ENCODE peak calls at places on chromosomes 3 and 15, in six cellular contexts. One of them, this sample, is unnamed.

GRCh38 chr3:140219923-140220452 is 285.0 kb downstream of the CLSTN2 start:
- DNase-seq in right cardiac atrium: no peak
- DNase-seq in lung: no peak
- DNase-seq in neuronal stem cell: no peak
- DNase-seq in esophagus muscularis mucosa: no peak
- DNase-seq in ovary: no peak
- DNase-seq in this sample: no peak

GRCh38 chr3:48406443-48407431 is 23.1 kb downstream of the PLXNB1 start:
- DNase-seq in ovary: no peak
- DNase-seq in esophagus muscularis mucosa: no peak
- DNase-seq in lung: no peak
- DNase-seq in neuronal stem cell: no peak
- DNase-seq in right cardiac atrium: no peak
- DNase-seq in this sample: no peak

GRCh38 chr15:76335851-76336253 is 721 bp upstream of the ISL2 start:
- DNase-seq in ovary: no peak
- DNase-seq in esophagus muscularis mucosa: no peak
- DNase-seq in neuronal stem cell: no peak
- DNase-seq in right cardiac atrium: no peak
- DNase-seq in lung: no peak
- DNase-seq in this sample: peak; percentile 68

GRCh38 chr15:27336676-27337075 is 365.7 kb downstream of the GABRG3 start:
- DNase-seq in lung: no peak
- DNase-seq in esophagus muscularis mucosa: no peak
- DNase-seq in right cardiac atrium: no peak
- DNase-seq in ovary: no peak
- DNase-seq in neuronal stem cell: no peak
- DNase-seq in this sample: no peak

GRCh38 chr3:196189608-196190347 is 21.4 kb downstream of the ZDHHC19 start:
- DNase-seq in ovary: peak; percentile 61
- DNase-seq in right cardiac atrium: no peak
- DNase-seq in lung: no peak
- DNase-seq in esophagus muscularis mucosa: no peak
- DNase-seq in neuronal stem cell: no peak
- DNase-seq in this sample: no peak

GRCh38 chr15:78051622-78052405 is 25.7 kb downstream of the TBC1D2B start:
- DNase-seq in lung: no peak
- DNase-seq in right cardiac atrium: peak; percentile 63
- DNase-seq in neuronal stem cell: no peak
- DNase-seq in ovary: no peak
- DNase-seq in esophagus muscularis mucosa: no peak
- DNase-seq in this sample: no peak

GRCh38 chr3:152664766-152665165 is 170.2 kb upstream of the P2RY1 start:
- DNase-seq in right cardiac atrium: no peak
- DNase-seq in neuronal stem cell: no peak
- DNase-seq in esophagus muscularis mucosa: no peak
- DNase-seq in ovary: no peak
- DNase-seq in lung: no peak
- DNase-seq in this sample: no peak

GRCh38 chr3:196287066-196287404 is 491 bp downstream of the PCYT1A start:
- DNase-seq in lung: peak; percentile 30
- DNase-seq in right cardiac atrium: peak; percentile 68
- DNase-seq in ovary: peak; percentile 51
- DNase-seq in neuronal stem cell: no peak
- DNase-seq in esophagus muscularis mucosa: no peak
- DNase-seq in this sample: no peak

GRCh38 chr15:73540161-73540560 is 93.0 kb downstream of the NPTN start:
- DNase-seq in lung: no peak
- DNase-seq in neuronal stem cell: no peak
- DNase-seq in esophagus muscularis mucosa: no peak
- DNase-seq in right cardiac atrium: no peak
- DNase-seq in ovary: no peak
- DNase-seq in this sample: no peak

GRCh38 chr3:181176610-181177009 is 187.1 kb upstream of the DNAJC19 start:
- DNase-seq in right cardiac atrium: peak; percentile 85
- DNase-seq in esophagus muscularis mucosa: no peak
- DNase-seq in lung: peak; percentile 63
- DNase-seq in neuronal stem cell: peak; percentile 26
- DNase-seq in ovary: peak; percentile 56
- DNase-seq in this sample: peak; percentile 59

GRCh38 chr15:101615986-101616848 is 36.0 kb downstream of the TM2D3 start:
- DNase-seq in lung: peak; percentile 47
- DNase-seq in ovary: peak; percentile 88
- DNase-seq in neuronal stem cell: peak; percentile 67
- DNase-seq in right cardiac atrium: peak; percentile 93
- DNase-seq in esophagus muscularis mucosa: no peak
- DNase-seq in this sample: peak; percentile 51

GRCh38 chr15:56495050-56495449 is 30.1 kb upstream of the MNS1 start:
- DNase-seq in neuronal stem cell: no peak
- DNase-seq in esophagus muscularis mucosa: no peak
- DNase-seq in ovary: no peak
- DNase-seq in lung: no peak
- DNase-seq in right cardiac atrium: no peak
- DNase-seq in this sample: no peak

GRCh38 chr3:117997201-117998049 is 1037.2 kb downstream of the IGSF11 start:
- DNase-seq in esophagus muscularis mucosa: peak; percentile 93
- DNase-seq in right cardiac atrium: peak; percentile 89
- DNase-seq in neuronal stem cell: peak; percentile 87
- DNase-seq in lung: peak; percentile 69
- DNase-seq in ovary: peak; percentile 78
- DNase-seq in this sample: peak; percentile 75

GRCh38 chr15:41885841-41886240 is 8.0 kb downstream of the SPTBN5 start:
- DNase-seq in ovary: no peak
- DNase-seq in neuronal stem cell: no peak
- DNase-seq in lung: no peak
- DNase-seq in right cardiac atrium: no peak
- DNase-seq in esophagus muscularis mucosa: no peak
- DNase-seq in this sample: no peak

GRCh38 chr3:15858547-15859506 is 61.0 kb upstream of the ANKRD28 start:
- DNase-seq in lung: peak; percentile 67
- DNase-seq in neuronal stem cell: peak; percentile 30
- DNase-seq in esophagus muscularis mucosa: no peak
- DNase-seq in right cardiac atrium: peak; percentile 43
- DNase-seq in ovary: peak; percentile 74
- DNase-seq in this sample: peak; percentile 48

GRCh38 chr3:189967254-189967865 is 153.3 kb downstream of the P3H2 start:
- DNase-seq in esophagus muscularis mucosa: no peak
- DNase-seq in neuronal stem cell: peak; percentile 55
- DNase-seq in ovary: no peak
- DNase-seq in right cardiac atrium: no peak
- DNase-seq in lung: no peak
- DNase-seq in this sample: peak; percentile 52

GRCh38 chr3:174332413-174332812 is 526.7 kb upstream of the NAALADL2 start:
- DNase-seq in ovary: no peak
- DNase-seq in esophagus muscularis mucosa: no peak
- DNase-seq in right cardiac atrium: no peak
- DNase-seq in neuronal stem cell: no peak
- DNase-seq in lung: no peak
- DNase-seq in this sample: no peak

GRCh38 chr15:38598749-38599148 is 34.1 kb upstream of the RASGRP1 start:
- DNase-seq in lung: no peak
- DNase-seq in right cardiac atrium: no peak
- DNase-seq in ovary: no peak
- DNase-seq in neuronal stem cell: no peak
- DNase-seq in esophagus muscularis mucosa: no peak
- DNase-seq in this sample: no peak

GRCh38 chr3:127789051-127789450 is 33.3 kb downstream of the MGLL start:
- DNase-seq in ovary: no peak
- DNase-seq in lung: no peak
- DNase-seq in neuronal stem cell: no peak
- DNase-seq in right cardiac atrium: no peak
- DNase-seq in esophagus muscularis mucosa: no peak
- DNase-seq in this sample: no peak

DNA sequence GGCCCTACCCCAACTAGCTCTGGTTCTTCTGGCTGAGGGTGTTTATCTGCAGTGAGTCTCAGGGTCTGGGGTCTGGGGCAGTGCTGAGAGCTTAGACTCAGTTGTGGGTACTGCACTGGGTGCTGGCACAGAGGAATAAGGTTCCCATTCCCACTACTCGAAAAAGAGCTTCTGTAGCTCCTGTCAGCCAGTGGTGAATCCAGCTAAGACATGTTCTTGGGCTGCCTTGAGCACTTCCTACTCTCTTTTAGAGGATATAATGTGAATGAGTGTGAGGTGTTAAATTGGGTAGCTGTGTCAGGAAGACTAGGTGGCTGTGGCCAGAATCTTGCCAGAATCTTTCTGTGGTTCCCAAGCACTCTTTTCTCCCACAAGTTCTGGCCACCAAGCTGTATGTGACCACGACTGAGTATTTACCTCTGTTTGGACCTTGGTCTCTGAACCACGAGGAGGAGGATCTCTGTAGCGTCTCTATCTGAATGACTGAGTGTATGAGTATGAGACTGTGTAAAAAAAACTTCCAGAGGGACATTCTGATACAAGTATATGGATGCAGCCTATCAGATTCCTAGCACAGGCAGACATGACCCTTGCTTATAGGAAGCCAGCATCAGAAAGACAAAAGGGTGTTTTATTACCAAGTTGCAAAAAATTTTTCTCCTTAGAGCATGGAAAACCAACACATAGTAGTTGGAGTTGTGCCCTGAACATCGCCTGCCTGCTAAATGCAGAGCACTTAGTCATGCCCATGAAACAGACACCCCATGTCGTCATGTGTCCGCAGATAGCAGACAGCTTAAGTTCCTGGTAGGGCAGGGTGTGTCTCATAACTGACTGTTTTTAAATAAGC is 30.6 kb downstream of the DAG1 start:
- DNase-seq in neuronal stem cell: no peak
- DNase-seq in ovary: peak; percentile 46
- DNase-seq in right cardiac atrium: peak; percentile 79
- DNase-seq in esophagus muscularis mucosa: no peak
- DNase-seq in lung: peak; percentile 57
- DNase-seq in this sample: no peak
- H3K4me3 ChIP-seq in neuronal stem cell: no peak overlapping the region
- H3K4me3 ChIP-seq in ovary: no peak overlapping the region
- H3K4me3 ChIP-seq in right cardiac atrium: no peak overlapping the region
- H3K4me3 ChIP-seq in esophagus muscularis mucosa: no peak overlapping the region
- H3K4me3 ChIP-seq in lung: no peak overlapping the region
- H3K4me3 ChIP-seq in this sample: no peak overlapping the region

GRCh38 chr3:193915613-193916012 is 220.3 kb upstream of the HES1 start:
- DNase-seq in neuronal stem cell: no peak
- DNase-seq in ovary: no peak
- DNase-seq in esophagus muscularis mucosa: no peak
- DNase-seq in lung: no peak
- DNase-seq in right cardiac atrium: no peak
- DNase-seq in this sample: no peak

GRCh38 chr3:193915099-193915498 is 220.8 kb upstream of the HES1 start:
- DNase-seq in ovary: no peak
- DNase-seq in esophagus muscularis mucosa: no peak
- DNase-seq in lung: no peak
- DNase-seq in neuronal stem cell: no peak
- DNase-seq in right cardiac atrium: no peak
- DNase-seq in this sample: no peak

GRCh38 chr3:193917096-193917495 is 218.9 kb upstream of the HES1 start:
- DNase-seq in right cardiac atrium: no peak
- DNase-seq in ovary: no peak
- DNase-seq in esophagus muscularis mucosa: no peak
- DNase-seq in neuronal stem cell: no peak
- DNase-seq in lung: no peak
- DNase-seq in this sample: no peak

GRCh38 chr3:193912621-193913178 is 223.2 kb upstream of the HES1 start:
- DNase-seq in esophagus muscularis mucosa: no peak
- DNase-seq in right cardiac atrium: no peak
- DNase-seq in ovary: no peak
- DNase-seq in neuronal stem cell: no peak
- DNase-seq in lung: no peak
- DNase-seq in this sample: no peak

DNA sequence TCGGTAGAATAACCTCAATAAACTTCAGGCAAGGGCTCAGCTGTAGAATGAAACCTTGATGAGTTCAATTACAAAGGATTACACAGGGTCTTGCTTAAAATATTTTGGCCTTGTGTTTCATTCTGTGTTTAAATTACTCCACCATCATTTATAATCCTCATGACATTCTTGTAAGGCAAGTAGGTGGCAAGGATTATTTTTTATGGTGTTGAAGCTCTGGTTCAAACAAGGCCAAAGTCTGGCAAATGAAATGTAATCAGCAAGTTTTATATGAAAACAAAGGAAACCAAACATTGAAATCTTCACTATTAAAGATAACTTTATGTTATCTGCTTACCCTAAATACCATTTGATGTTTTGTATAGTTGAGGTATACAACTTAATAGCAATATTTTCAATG is 221.3 kb upstream of the HES1 start:
- DNase-seq in esophagus muscularis mucosa: no peak
- DNase-seq in ovary: no peak
- DNase-seq in lung: no peak
- DNase-seq in neuronal stem cell: no peak
- DNase-seq in right cardiac atrium: no peak
- DNase-seq in this sample: no peak
- H3K4me1 ChIP-seq in esophagus muscularis mucosa: no peaks in the 10 kb centered on the region
- H3K4me1 ChIP-seq in ovary: no peaks in the 10 kb centered on the region
- H3K4me1 ChIP-seq in lung: no peaks in the 10 kb centered on the region
- H3K4me1 ChIP-seq in neuronal stem cell: peaks cover 13% of the 10 kb centered on the region
- H3K4me1 ChIP-seq in right cardiac atrium: peaks cover 2% of the 10 kb centered on the region
- H3K4me1 ChIP-seq in this sample: peaks cover 23% of the 10 kb centered on the region

GRCh38 chr3:197567900-197568685 is 12.3 kb upstream of the BDH1 start:
- DNase-seq in ovary: no peak
- DNase-seq in neuronal stem cell: no peak
- DNase-seq in esophagus muscularis mucosa: no peak
- DNase-seq in right cardiac atrium: no peak
- DNase-seq in lung: no peak
- DNase-seq in this sample: no peak
- H3K9me3 ChIP-seq in ovary: no peaks in the 10 kb centered on the region
- H3K9me3 ChIP-seq in neuronal stem cell: no peaks in the 10 kb centered on the region
- H3K9me3 ChIP-seq in esophagus muscularis mucosa: no peaks in the 10 kb centered on the region
- H3K9me3 ChIP-seq in right cardiac atrium: no peaks in the 10 kb centered on the region
- H3K9me3 ChIP-seq in lung: peaks cover 2% of the 10 kb centered on the region
- H3K9me3 ChIP-seq in this sample: peaks cover 28% of the 10 kb centered on the region

GRCh38 chr3:125039897-125040175 is 16.0 kb downstream of the HEG1 start:
- DNase-seq in esophagus muscularis mucosa: no peak
- DNase-seq in right cardiac atrium: no peak
- DNase-seq in ovary: no peak
- DNase-seq in neuronal stem cell: no peak
- DNase-seq in lung: no peak
- DNase-seq in this sample: no peak

GRCh38 chr3:125043599-125044151 is 12.1 kb downstream of the HEG1 start:
- DNase-seq in esophagus muscularis mucosa: no peak
- DNase-seq in lung: no peak
- DNase-seq in ovary: no peak
- DNase-seq in right cardiac atrium: peak; percentile 86
- DNase-seq in neuronal stem cell: no peak
- DNase-seq in this sample: no peak

GRCh38 chr3:125045194-125045593 is 10.6 kb downstream of the HEG1 start:
- DNase-seq in esophagus muscularis mucosa: no peak
- DNase-seq in ovary: no peak
- DNase-seq in right cardiac atrium: no peak
- DNase-seq in lung: no peak
- DNase-seq in neuronal stem cell: no peak
- DNase-seq in this sample: no peak

GRCh38 chr3:125045965-125046364 is 9.8 kb downstream of the HEG1 start:
- DNase-seq in ovary: no peak
- DNase-seq in esophagus muscularis mucosa: no peak
- DNase-seq in right cardiac atrium: no peak
- DNase-seq in lung: no peak
- DNase-seq in neuronal stem cell: no peak
- DNase-seq in this sample: no peak

GRCh38 chr3:125042725-125043406 is 12.9 kb downstream of the HEG1 start:
- DNase-seq in lung: no peak
- DNase-seq in ovary: peak; percentile 60
- DNase-seq in esophagus muscularis mucosa: no peak
- DNase-seq in right cardiac atrium: peak; percentile 82
- DNase-seq in neuronal stem cell: no peak
- DNase-seq in this sample: no peak
- H3K4me3 ChIP-seq in lung: no peak overlapping the region
- H3K4me3 ChIP-seq in ovary: no peak overlapping the region
- H3K4me3 ChIP-seq in esophagus muscularis mucosa: peak overlapping the region; percentile 36
- H3K4me3 ChIP-seq in right cardiac atrium: no peak overlapping the region
- H3K4me3 ChIP-seq in neuronal stem cell: no peak overlapping the region
- H3K4me3 ChIP-seq in this sample: no peak overlapping the region